ENCODE peak calls at places on chromosomes 13 and 19, in six cellular contexts. One of them, this sample, is unnamed.

GRCh38 chr19:3780786-3781304 is 5.3 kb downstream of the MATK start:
- DNase-seq in cardiac fibroblast: no peak
- DNase-seq in choroid plexus epithelial cell: no peak
- DNase-seq in GM12864: no peak
- DNase-seq in retinal pigment epithelial cell: no peak
- DNase-seq in AG10803: no peak
- DNase-seq in this sample: no peak

GRCh38 chr13:30819136-30819875 is 84.0 kb downstream of the ALOX5AP start:
- DNase-seq in cardiac fibroblast: no peak
- DNase-seq in choroid plexus epithelial cell: no peak
- DNase-seq in GM12864: no peak
- DNase-seq in retinal pigment epithelial cell: no peak
- DNase-seq in AG10803: peak
- DNase-seq in this sample: no peak

GRCh38 chr19:51016798-51017683 is 2.5 kb downstream of the KLK10 start:
- DNase-seq in cardiac fibroblast: peak
- DNase-seq in choroid plexus epithelial cell: peak
- DNase-seq in GM12864: no peak
- DNase-seq in retinal pigment epithelial cell: no peak
- DNase-seq in AG10803: peak
- DNase-seq in this sample: no peak

GRCh38 chr19:16265205-16265604 is 59.4 kb upstream of the KLF2 start:
- DNase-seq in cardiac fibroblast: no peak
- DNase-seq in choroid plexus epithelial cell: no peak
- DNase-seq in GM12864: no peak
- DNase-seq in retinal pigment epithelial cell: no peak
- DNase-seq in AG10803: no peak
- DNase-seq in this sample: no peak

GRCh38 chr19:52369463-52370340 is at the start of gene ZNF880:
- DNase-seq in cardiac fibroblast: peak
- DNase-seq in choroid plexus epithelial cell: peak
- DNase-seq in GM12864: peak
- DNase-seq in retinal pigment epithelial cell: peak
- DNase-seq in AG10803: peak
- DNase-seq in this sample: peak

GRCh38 chr19:53772943-53773342 is 51.2 kb downstream of the NLRP12 start:
- DNase-seq in cardiac fibroblast: peak
- DNase-seq in choroid plexus epithelial cell: peak
- DNase-seq in GM12864: no peak
- DNase-seq in retinal pigment epithelial cell: no peak
- DNase-seq in AG10803: peak
- DNase-seq in this sample: peak

GRCh38 chr19:47209323-47210179 is 21.4 kb downstream of the BBC3 start:
- DNase-seq in cardiac fibroblast: no peak
- DNase-seq in choroid plexus epithelial cell: no peak
- DNase-seq in GM12864: no peak
- DNase-seq in retinal pigment epithelial cell: no peak
- DNase-seq in AG10803: peak
- DNase-seq in this sample: no peak

GRCh38 chr19:51694318-51695085 is 1.4 kb downstream of the SPACA6 start:
- DNase-seq in cardiac fibroblast: no peak
- DNase-seq in choroid plexus epithelial cell: no peak
- DNase-seq in GM12864: no peak
- DNase-seq in retinal pigment epithelial cell: no peak
- DNase-seq in AG10803: no peak
- DNase-seq in this sample: no peak

GRCh38 chr19:46714523-46715106 is 2.3 kb downstream of the PRKD2 start:
- DNase-seq in cardiac fibroblast: no peak
- DNase-seq in choroid plexus epithelial cell: no peak
- DNase-seq in GM12864: peak
- DNase-seq in retinal pigment epithelial cell: no peak
- DNase-seq in AG10803: no peak
- DNase-seq in this sample: no peak

GRCh38 chr19:8680676-8681344 is 17.8 kb downstream of the ACTL9 start:
- DNase-seq in cardiac fibroblast: no peak
- DNase-seq in choroid plexus epithelial cell: no peak
- DNase-seq in GM12864: no peak
- DNase-seq in retinal pigment epithelial cell: no peak
- DNase-seq in AG10803: no peak
- DNase-seq in this sample: no peak

GRCh38 chr13:33276581-33276980 is 9.0 kb downstream of the STARD13 start:
- DNase-seq in cardiac fibroblast: peak
- DNase-seq in choroid plexus epithelial cell: peak
- DNase-seq in GM12864: no peak
- DNase-seq in retinal pigment epithelial cell: peak
- DNase-seq in AG10803: peak
- DNase-seq in this sample: no peak

GRCh38 chr13:24741016-24741662 is 22.8 kb upstream of the RNF17 start:
- DNase-seq in cardiac fibroblast: no peak
- DNase-seq in choroid plexus epithelial cell: peak
- DNase-seq in GM12864: no peak
- DNase-seq in retinal pigment epithelial cell: no peak
- DNase-seq in AG10803: no peak
- DNase-seq in this sample: no peak

GRCh38 chr13:76828316-76828741 is 57.9 kb downstream of the KCTD12 start:
- DNase-seq in cardiac fibroblast: peak
- DNase-seq in choroid plexus epithelial cell: no peak
- DNase-seq in GM12864: no peak
- DNase-seq in retinal pigment epithelial cell: no peak
- DNase-seq in AG10803: peak
- DNase-seq in this sample: no peak

GRCh38 chr13:76829572-76830327 is 56.5 kb downstream of the KCTD12 start:
- DNase-seq in cardiac fibroblast: no peak
- DNase-seq in choroid plexus epithelial cell: no peak
- DNase-seq in GM12864: no peak
- DNase-seq in retinal pigment epithelial cell: no peak
- DNase-seq in AG10803: no peak
- DNase-seq in this sample: no peak

GRCh38 chr13:76823969-76824368 is 62.2 kb downstream of the KCTD12 start:
- DNase-seq in cardiac fibroblast: no peak
- DNase-seq in choroid plexus epithelial cell: no peak
- DNase-seq in GM12864: no peak
- DNase-seq in retinal pigment epithelial cell: no peak
- DNase-seq in AG10803: peak
- DNase-seq in this sample: no peak

GRCh38 chr13:76825415-76825814 is 60.8 kb downstream of the KCTD12 start:
- DNase-seq in cardiac fibroblast: no peak
- DNase-seq in choroid plexus epithelial cell: no peak
- DNase-seq in GM12864: no peak
- DNase-seq in retinal pigment epithelial cell: no peak
- DNase-seq in AG10803: peak
- DNase-seq in this sample: no peak

GRCh38 chr13:76826527-76826926 is 59.7 kb downstream of the KCTD12 start:
- DNase-seq in cardiac fibroblast: no peak
- DNase-seq in choroid plexus epithelial cell: no peak
- DNase-seq in GM12864: no peak
- DNase-seq in retinal pigment epithelial cell: no peak
- DNase-seq in AG10803: no peak
- DNase-seq in this sample: no peak
- TF ChIP-seq CTCF in cardiac fibroblast: no peak
- TF ChIP-seq CTCF in choroid plexus epithelial cell: no peak
- TF ChIP-seq CTCF in GM12864: no peak
- TF ChIP-seq CTCF in retinal pigment epithelial cell: no peak
- TF ChIP-seq CTCF in AG10803: no peak
- TF ChIP-seq CTCF in this sample: no peak

GRCh38 chr13:113020323-113021080 is 51.5 kb downstream of the MCF2L start:
- DNase-seq in cardiac fibroblast: no peak
- DNase-seq in choroid plexus epithelial cell: no peak
- DNase-seq in GM12864: no peak
- DNase-seq in retinal pigment epithelial cell: no peak
- DNase-seq in AG10803: no peak
- DNase-seq in this sample: no peak
- H3K4me3 ChIP-seq in cardiac fibroblast: no peak
- H3K4me3 ChIP-seq in choroid plexus epithelial cell: no peak
- H3K4me3 ChIP-seq in GM12864: no peak
- H3K4me3 ChIP-seq in retinal pigment epithelial cell: no peak
- H3K4me3 ChIP-seq in AG10803: no peak
- H3K4me3 ChIP-seq in this sample: no peak

GRCh38 chr13:94112731-94113130 is 366.8 kb downstream of the DCT start:
- DNase-seq in cardiac fibroblast: no peak
- DNase-seq in choroid plexus epithelial cell: no peak
- DNase-seq in GM12864: no peak
- DNase-seq in retinal pigment epithelial cell: no peak
- DNase-seq in AG10803: no peak
- DNase-seq in this sample: no peak
- TF ChIP-seq CTCF in cardiac fibroblast: no peak
- TF ChIP-seq CTCF in choroid plexus epithelial cell: peak
- TF ChIP-seq CTCF in GM12864: no peak
- TF ChIP-seq CTCF in retinal pigment epithelial cell: peak
- TF ChIP-seq CTCF in AG10803: no peak
- TF ChIP-seq CTCF in this sample: no peak

DNA sequence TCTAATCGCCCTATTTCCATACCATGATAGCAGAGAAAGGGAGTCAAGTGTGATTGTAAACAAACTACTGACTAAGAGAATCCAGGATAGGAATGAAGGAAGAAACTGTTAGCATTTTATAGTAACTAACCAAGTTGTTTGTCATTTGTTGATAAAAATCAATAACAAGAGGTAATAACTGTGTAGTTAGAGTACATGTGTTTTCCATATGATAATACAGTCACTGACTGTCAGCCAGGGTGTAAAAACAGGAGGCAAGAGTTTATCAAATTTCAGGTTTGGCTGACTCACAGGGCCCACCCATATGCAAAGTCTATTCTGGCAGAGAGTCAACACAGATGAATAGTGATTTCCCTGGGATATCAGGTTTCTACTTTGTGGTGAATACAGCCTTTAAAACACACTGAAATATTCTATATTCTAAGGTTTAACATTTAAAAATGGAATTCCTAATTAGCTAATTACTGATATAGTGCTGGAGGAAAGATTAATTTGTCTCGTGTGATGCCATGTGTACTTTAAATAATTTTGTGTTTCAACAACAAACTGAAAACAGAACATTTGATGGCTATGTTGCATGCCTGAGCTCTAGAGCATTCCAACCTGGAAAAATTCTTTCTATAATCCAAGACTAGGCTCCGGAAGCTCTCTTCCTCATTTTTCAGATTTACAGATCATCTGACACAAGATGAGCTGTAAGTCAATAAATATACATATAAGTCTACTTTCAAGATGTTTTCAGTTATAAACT is 6.0 kb upstream of the FOXO1 start:
- DNase-seq in cardiac fibroblast: peak
- DNase-seq in choroid plexus epithelial cell: peak
- DNase-seq in GM12864: no peak
- DNase-seq in retinal pigment epithelial cell: no peak
- DNase-seq in AG10803: peak
- DNase-seq in this sample: no peak
- H3K4me3 ChIP-seq in cardiac fibroblast: no peak
- H3K4me3 ChIP-seq in choroid plexus epithelial cell: no peak
- H3K4me3 ChIP-seq in GM12864: no peak
- H3K4me3 ChIP-seq in retinal pigment epithelial cell: no peak
- H3K4me3 ChIP-seq in AG10803: no peak
- H3K4me3 ChIP-seq in this sample: no peak

GRCh38 chr13:19888799-19889198 is 25.4 kb upstream of the ZMYM5 start:
- DNase-seq in cardiac fibroblast: peak
- DNase-seq in choroid plexus epithelial cell: peak
- DNase-seq in GM12864: no peak
- DNase-seq in retinal pigment epithelial cell: no peak
- DNase-seq in AG10803: peak
- DNase-seq in this sample: no peak
- TF ChIP-seq CTCF in cardiac fibroblast: no peak
- TF ChIP-seq CTCF in choroid plexus epithelial cell: peak
- TF ChIP-seq CTCF in GM12864: no peak
- TF ChIP-seq CTCF in retinal pigment epithelial cell: no peak
- TF ChIP-seq CTCF in AG10803: peak
- TF ChIP-seq CTCF in this sample: peak

GRCh38 chr19:11346104-11346940 is at the start of the genes CCDC159 and TMEM205:
- DNase-seq in cardiac fibroblast: peak
- DNase-seq in choroid plexus epithelial cell: peak
- DNase-seq in GM12864: peak
- DNase-seq in retinal pigment epithelial cell: peak
- DNase-seq in AG10803: peak
- DNase-seq in this sample: peak

GRCh38 chr19:11342429-11342828 is 3.0 kb upstream of the RAB3D start:
- DNase-seq in cardiac fibroblast: no peak
- DNase-seq in choroid plexus epithelial cell: no peak
- DNase-seq in GM12864: no peak
- DNase-seq in retinal pigment epithelial cell: no peak
- DNase-seq in AG10803: no peak
- DNase-seq in this sample: no peak

GRCh38 chr19:11349171-11349570 is 2.9 kb downstream of the CCDC159 start:
- DNase-seq in cardiac fibroblast: no peak
- DNase-seq in choroid plexus epithelial cell: no peak
- DNase-seq in GM12864: no peak
- DNase-seq in retinal pigment epithelial cell: no peak
- DNase-seq in AG10803: no peak
- DNase-seq in this sample: no peak

GRCh38 chr19:11345122-11345752 is 831 bp downstream of the TMEM205 start:
- DNase-seq in cardiac fibroblast: no peak
- DNase-seq in choroid plexus epithelial cell: no peak
- DNase-seq in GM12864: no peak
- DNase-seq in retinal pigment epithelial cell: no peak
- DNase-seq in AG10803: no peak
- DNase-seq in this sample: no peak

DNA sequence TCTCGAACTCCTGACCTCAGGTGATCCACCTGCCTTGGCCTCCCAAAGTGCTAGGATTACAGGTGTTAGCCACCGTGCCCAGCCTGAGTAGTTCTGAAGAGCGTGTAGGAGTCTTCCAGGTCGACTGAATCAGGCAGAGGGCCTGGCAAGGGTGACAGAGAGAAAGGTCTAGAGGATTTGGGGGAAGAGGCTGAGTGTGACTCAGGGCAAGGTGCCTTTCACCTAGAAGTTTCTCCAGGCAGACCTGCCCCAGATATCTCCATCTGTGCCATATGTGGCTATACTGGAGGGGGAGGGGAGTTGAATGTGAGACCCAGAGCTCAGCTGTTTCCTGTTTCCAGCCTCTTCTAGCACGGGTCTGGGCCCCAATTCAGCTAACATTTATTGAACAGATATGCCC is 1.2 kb downstream of the CCDC159 start:
- DNase-seq in cardiac fibroblast: no peak
- DNase-seq in choroid plexus epithelial cell: no peak
- DNase-seq in GM12864: no peak
- DNase-seq in retinal pigment epithelial cell: no peak
- DNase-seq in AG10803: no peak
- DNase-seq in this sample: no peak
- H3K4me3 ChIP-seq in cardiac fibroblast: no peak
- H3K4me3 ChIP-seq in choroid plexus epithelial cell: no peak
- H3K4me3 ChIP-seq in GM12864: no peak
- H3K4me3 ChIP-seq in retinal pigment epithelial cell: no peak
- H3K4me3 ChIP-seq in AG10803: no peak
- H3K4me3 ChIP-seq in this sample: no peak

This sample was measured in AG09309.